ENCODE peak calls at places on chromosomes 16 and 17, in seven cellular contexts. One of them, this sample, is unnamed.

GRCh38 chr17:83193336-83194188 is 114.2 kb downstream of the METRNL start:
- DNase-seq in cardiac muscle cell: no peak
- DNase-seq in AG04450: no peak
- DNase-seq in dorsolateral prefrontal cortex: no peak
- DNase-seq in GM12865: no peak
- DNase-seq in esophagus squamous epithelium: no peak
- DNase-seq in mucosa of descending colon: peak; percentile 53
- DNase-seq in this sample: peak; percentile 22

GRCh38 chr17:81565231-81565630 is 13.1 kb upstream of the FAAP100 start:
- DNase-seq in cardiac muscle cell: no peak
- DNase-seq in AG04450: no peak
- DNase-seq in dorsolateral prefrontal cortex: no peak
- DNase-seq in GM12865: no peak
- DNase-seq in esophagus squamous epithelium: no peak
- DNase-seq in mucosa of descending colon: no peak
- DNase-seq in this sample: no peak

GRCh38 chr17:57369509-57369945 is 113.2 kb downstream of the MSI2 start:
- DNase-seq in cardiac muscle cell: no peak
- DNase-seq in AG04450: no peak
- DNase-seq in dorsolateral prefrontal cortex: no peak
- DNase-seq in GM12865: peak; percentile 55
- DNase-seq in esophagus squamous epithelium: no peak
- DNase-seq in mucosa of descending colon: no peak
- DNase-seq in this sample: peak; percentile 26

GRCh38 chr17:71850792-71851191 is 270.0 kb upstream of the SOX9 start:
- DNase-seq in cardiac muscle cell: no peak
- DNase-seq in AG04450: no peak
- DNase-seq in dorsolateral prefrontal cortex: no peak
- DNase-seq in GM12865: peak; percentile 67
- DNase-seq in esophagus squamous epithelium: no peak
- DNase-seq in mucosa of descending colon: no peak
- DNase-seq in this sample: no peak

GRCh38 chr16:69029121-69029520 is 76.3 kb upstream of the HAS3 start:
- DNase-seq in cardiac muscle cell: no peak
- DNase-seq in AG04450: no peak
- DNase-seq in dorsolateral prefrontal cortex: no peak
- DNase-seq in GM12865: no peak
- DNase-seq in esophagus squamous epithelium: no peak
- DNase-seq in mucosa of descending colon: no peak
- DNase-seq in this sample: no peak

GRCh38 chr16:84032458-84033178 is 10.0 kb downstream of the SLC38A8 start:
- DNase-seq in cardiac muscle cell: no peak
- DNase-seq in AG04450: no peak
- DNase-seq in dorsolateral prefrontal cortex: no peak
- DNase-seq in GM12865: no peak
- DNase-seq in esophagus squamous epithelium: no peak
- DNase-seq in mucosa of descending colon: no peak
- DNase-seq in this sample: no peak

GRCh38 chr17:65630502-65630901 is 69.1 kb upstream of the AXIN2 start:
- DNase-seq in cardiac muscle cell: no peak
- DNase-seq in AG04450: no peak
- DNase-seq in dorsolateral prefrontal cortex: no peak
- DNase-seq in GM12865: no peak
- DNase-seq in esophagus squamous epithelium: no peak
- DNase-seq in mucosa of descending colon: no peak
- DNase-seq in this sample: no peak

GRCh38 chr17:65698381-65699061 is 137.1 kb upstream of the AXIN2 start:
- DNase-seq in cardiac muscle cell: peak; percentile 54
- DNase-seq in AG04450: peak; percentile 34
- DNase-seq in dorsolateral prefrontal cortex: no peak
- DNase-seq in GM12865: no peak
- DNase-seq in esophagus squamous epithelium: no peak
- DNase-seq in mucosa of descending colon: no peak
- DNase-seq in this sample: peak; percentile 85

GRCh38 chr16:73048292-73049050 is 543 bp upstream of the ZFHX3 start:
- DNase-seq in cardiac muscle cell: peak; percentile 62
- DNase-seq in AG04450: no peak
- DNase-seq in dorsolateral prefrontal cortex: no peak
- DNase-seq in GM12865: no peak
- DNase-seq in esophagus squamous epithelium: no peak
- DNase-seq in mucosa of descending colon: peak; percentile 78
- DNase-seq in this sample: no peak

GRCh38 chr16:1784977-1785845 is 2.5 kb downstream of the NUBP2 start:
- DNase-seq in cardiac muscle cell: no peak
- DNase-seq in AG04450: no peak
- DNase-seq in dorsolateral prefrontal cortex: peak; percentile 3
- DNase-seq in GM12865: no peak
- DNase-seq in esophagus squamous epithelium: no peak
- DNase-seq in mucosa of descending colon: no peak
- DNase-seq in this sample: no peak

GRCh38 chr17:74051348-74051747 is 152.1 kb upstream of the RPL38 start:
- DNase-seq in cardiac muscle cell: no peak
- DNase-seq in AG04450: no peak
- DNase-seq in dorsolateral prefrontal cortex: no peak
- DNase-seq in GM12865: no peak
- DNase-seq in esophagus squamous epithelium: no peak
- DNase-seq in mucosa of descending colon: no peak
- DNase-seq in this sample: no peak

GRCh38 chr17:82120148-82120547 is 22.1 kb upstream of the FASN start:
- DNase-seq in cardiac muscle cell: no peak
- DNase-seq in AG04450: no peak
- DNase-seq in dorsolateral prefrontal cortex: no peak
- DNase-seq in GM12865: no peak
- DNase-seq in esophagus squamous epithelium: no peak
- DNase-seq in mucosa of descending colon: no peak
- DNase-seq in this sample: peak; percentile 37

GRCh38 chr17:42937712-42938596 is 26.3 kb downstream of the AARSD1 start:
- DNase-seq in cardiac muscle cell: peak; percentile 73
- DNase-seq in AG04450: no peak
- DNase-seq in dorsolateral prefrontal cortex: peak; percentile 6
- DNase-seq in GM12865: peak; percentile 64
- DNase-seq in esophagus squamous epithelium: no peak
- DNase-seq in mucosa of descending colon: no peak
- DNase-seq in this sample: peak; percentile 63

GRCh38 chr16:49660647-49661046 is 195.3 kb downstream of the ZNF423 start:
- DNase-seq in cardiac muscle cell: no peak
- DNase-seq in AG04450: no peak
- DNase-seq in dorsolateral prefrontal cortex: no peak
- DNase-seq in GM12865: no peak
- DNase-seq in esophagus squamous epithelium: no peak
- DNase-seq in mucosa of descending colon: no peak
- DNase-seq in this sample: no peak

GRCh38 chr17:299546-299945 is 53.1 kb downstream of the RPH3AL start:
- DNase-seq in cardiac muscle cell: no peak
- DNase-seq in AG04450: no peak
- DNase-seq in dorsolateral prefrontal cortex: peak; percentile 53
- DNase-seq in GM12865: no peak
- DNase-seq in esophagus squamous epithelium: no peak
- DNase-seq in mucosa of descending colon: peak; percentile 29
- DNase-seq in this sample: no peak
- TF ChIP-seq CTCF in cardiac muscle cell: no peak
- TF ChIP-seq CTCF in AG04450: no peak
- TF ChIP-seq CTCF in dorsolateral prefrontal cortex: no peak
- TF ChIP-seq CTCF in GM12865: no peak
- TF ChIP-seq CTCF in esophagus squamous epithelium: no peak
- TF ChIP-seq CTCF in mucosa of descending colon: no peak
- TF ChIP-seq CTCF in this sample: no peak

DNA sequence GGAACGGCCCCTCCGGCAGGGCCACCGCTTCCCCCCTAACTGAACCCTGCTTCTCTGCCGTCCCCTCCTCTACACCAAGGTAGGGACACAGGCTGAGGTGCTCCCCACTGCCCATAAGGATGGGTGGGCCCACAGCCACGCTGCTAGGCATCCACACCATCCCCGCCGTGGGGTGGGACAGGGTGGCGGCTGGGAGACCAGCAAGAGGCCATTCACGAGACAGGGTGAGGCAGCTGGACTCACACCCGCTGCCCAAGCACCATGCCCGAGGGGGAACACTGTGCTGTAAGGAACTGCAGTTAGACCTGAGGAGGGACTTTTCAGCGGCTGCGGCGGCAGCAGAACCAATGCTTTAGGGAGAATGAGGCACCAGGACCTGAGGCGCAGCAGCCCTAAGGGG is 47.5 kb upstream of the RRN3 start:
- DNase-seq in cardiac muscle cell: no peak
- DNase-seq in AG04450: no peak
- DNase-seq in dorsolateral prefrontal cortex: no peak
- DNase-seq in GM12865: no peak
- DNase-seq in esophagus squamous epithelium: no peak
- DNase-seq in mucosa of descending colon: no peak
- DNase-seq in this sample: no peak
- H3K4me3 ChIP-seq in cardiac muscle cell: no peak overlapping the region
- H3K4me3 ChIP-seq in AG04450: no peak overlapping the region
- H3K4me3 ChIP-seq in dorsolateral prefrontal cortex: no peak overlapping the region
- H3K4me3 ChIP-seq in GM12865: no peak overlapping the region
- H3K4me3 ChIP-seq in esophagus squamous epithelium: peak overlapping the region; percentile 17
- H3K4me3 ChIP-seq in mucosa of descending colon: no peak overlapping the region
- H3K4me3 ChIP-seq in this sample: no peak overlapping the region

GRCh38 chr17:48830840-48831548 is at the start of gene CALCOCO2:
- DNase-seq in cardiac muscle cell: peak; percentile 97
- DNase-seq in AG04450: peak; percentile 65
- DNase-seq in dorsolateral prefrontal cortex: peak; percentile 94
- DNase-seq in GM12865: peak; percentile 97
- DNase-seq in esophagus squamous epithelium: peak; percentile 77
- DNase-seq in mucosa of descending colon: peak; percentile 96
- DNase-seq in this sample: peak; percentile 93
- TF ChIP-seq CTCF in cardiac muscle cell: no peak
- TF ChIP-seq CTCF in AG04450: no peak
- TF ChIP-seq CTCF in dorsolateral prefrontal cortex: peak; percentile 20
- TF ChIP-seq CTCF in GM12865: no peak
- TF ChIP-seq CTCF in esophagus squamous epithelium: no peak
- TF ChIP-seq CTCF in mucosa of descending colon: no peak
- TF ChIP-seq CTCF in this sample: no peak

GRCh38 chr16:48614759-48615158 is 4.8 kb upstream of the N4BP1 start:
- DNase-seq in cardiac muscle cell: no peak
- DNase-seq in AG04450: no peak
- DNase-seq in dorsolateral prefrontal cortex: no peak
- DNase-seq in GM12865: no peak
- DNase-seq in esophagus squamous epithelium: no peak
- DNase-seq in mucosa of descending colon: no peak
- DNase-seq in this sample: no peak

GRCh38 chr16:48609453-48610023 is 442 bp downstream of the N4BP1 start:
- DNase-seq in cardiac muscle cell: peak; percentile 80
- DNase-seq in AG04450: no peak
- DNase-seq in dorsolateral prefrontal cortex: peak; percentile 57
- DNase-seq in GM12865: peak; percentile 69
- DNase-seq in esophagus squamous epithelium: no peak
- DNase-seq in mucosa of descending colon: peak; percentile 80
- DNase-seq in this sample: peak; percentile 50

GRCh38 chr16:48613061-48613957 is 3.3 kb upstream of the N4BP1 start:
- DNase-seq in cardiac muscle cell: no peak
- DNase-seq in AG04450: peak; percentile 72
- DNase-seq in dorsolateral prefrontal cortex: no peak
- DNase-seq in GM12865: peak; percentile 85
- DNase-seq in esophagus squamous epithelium: no peak
- DNase-seq in mucosa of descending colon: no peak
- DNase-seq in this sample: no peak

GRCh38 chr16:48611329-48612137 is 1.6 kb upstream of the N4BP1 start:
- DNase-seq in cardiac muscle cell: no peak
- DNase-seq in AG04450: no peak
- DNase-seq in dorsolateral prefrontal cortex: no peak
- DNase-seq in GM12865: peak; percentile 83
- DNase-seq in esophagus squamous epithelium: no peak
- DNase-seq in mucosa of descending colon: peak; percentile 84
- DNase-seq in this sample: no peak

DNA sequence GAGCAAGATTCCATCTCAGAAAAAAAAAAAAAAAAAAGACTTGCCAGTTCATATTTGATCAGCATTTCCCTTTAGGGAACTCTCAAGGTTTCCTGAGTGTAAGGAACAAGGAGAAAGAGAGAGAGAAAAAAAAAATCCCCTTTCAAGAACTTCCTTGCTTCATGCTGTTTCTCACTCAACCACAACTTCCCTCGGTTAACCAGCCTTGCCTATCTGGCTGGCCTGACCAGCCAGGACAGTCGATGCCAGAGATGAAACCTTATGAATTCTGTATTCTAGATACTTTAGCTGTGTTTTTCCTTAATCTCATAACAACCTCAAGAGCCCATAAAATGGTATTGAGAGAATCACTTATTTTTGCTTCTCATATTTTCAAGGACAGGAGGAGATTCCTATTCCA is 2.6 kb upstream of the N4BP1 start:
- DNase-seq in cardiac muscle cell: no peak
- DNase-seq in AG04450: no peak
- DNase-seq in dorsolateral prefrontal cortex: no peak
- DNase-seq in GM12865: peak; percentile 38
- DNase-seq in esophagus squamous epithelium: no peak
- DNase-seq in mucosa of descending colon: no peak
- DNase-seq in this sample: no peak
- H3K4me3 ChIP-seq in cardiac muscle cell: no peak overlapping the region
- H3K4me3 ChIP-seq in AG04450: no peak overlapping the region
- H3K4me3 ChIP-seq in dorsolateral prefrontal cortex: no peak overlapping the region
- H3K4me3 ChIP-seq in GM12865: peak overlapping the region; percentile 31
- H3K4me3 ChIP-seq in esophagus squamous epithelium: no peak overlapping the region
- H3K4me3 ChIP-seq in mucosa of descending colon: no peak overlapping the region
- H3K4me3 ChIP-seq in this sample: no peak overlapping the region

DNA sequence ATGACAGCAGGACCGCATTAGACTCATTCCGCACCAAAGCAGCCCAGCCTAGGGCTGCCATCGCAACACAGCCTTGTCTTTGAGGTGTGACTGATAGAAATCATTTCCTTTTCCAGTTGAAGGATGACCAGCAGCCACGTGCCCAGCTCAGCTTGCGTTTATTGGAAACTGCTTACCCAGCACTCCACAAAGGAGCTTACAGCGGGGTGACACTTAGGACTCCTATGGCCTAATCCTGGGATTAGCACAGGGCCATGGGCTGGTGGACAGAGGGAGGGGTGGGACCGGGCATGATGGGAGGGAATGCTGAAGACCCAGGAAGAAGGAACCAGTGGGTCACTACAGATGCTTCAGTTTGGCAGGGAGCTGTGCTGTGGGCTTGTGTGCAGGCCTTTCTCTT is 7.5 kb downstream of the RCVRN start:
- DNase-seq in cardiac muscle cell: no peak
- DNase-seq in AG04450: no peak
- DNase-seq in dorsolateral prefrontal cortex: no peak
- DNase-seq in GM12865: no peak
- DNase-seq in esophagus squamous epithelium: no peak
- DNase-seq in mucosa of descending colon: no peak
- DNase-seq in this sample: no peak
- TF ChIP-seq CTCF in cardiac muscle cell: no peak
- TF ChIP-seq CTCF in AG04450: no peak
- TF ChIP-seq CTCF in dorsolateral prefrontal cortex: no peak
- TF ChIP-seq CTCF in GM12865: no peak
- TF ChIP-seq CTCF in esophagus squamous epithelium: no peak
- TF ChIP-seq CTCF in mucosa of descending colon: no peak
- TF ChIP-seq CTCF in this sample: no peak

DNA sequence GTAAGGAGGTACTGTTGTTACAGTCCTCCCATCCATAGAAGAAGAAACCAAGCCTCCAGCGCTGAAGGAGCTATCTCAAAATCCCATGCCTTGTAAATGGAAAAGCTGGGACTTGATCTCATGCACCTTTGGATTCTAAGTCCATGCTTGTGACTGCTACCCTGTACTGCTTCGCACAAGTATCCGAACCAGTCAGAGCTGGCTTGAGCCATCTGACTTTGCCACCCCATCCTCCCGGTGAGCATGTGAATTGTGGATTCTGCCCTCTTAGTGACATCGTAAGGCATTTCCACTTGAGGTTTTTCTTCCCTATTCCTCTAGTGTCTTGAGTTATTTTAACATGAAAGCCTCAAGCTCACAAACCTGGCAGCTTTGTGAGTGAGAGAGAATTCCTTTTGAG is 15.3 kb downstream of the MYOCD start:
- DNase-seq in cardiac muscle cell: no peak
- DNase-seq in AG04450: no peak
- DNase-seq in dorsolateral prefrontal cortex: no peak
- DNase-seq in GM12865: no peak
- DNase-seq in esophagus squamous epithelium: no peak
- DNase-seq in mucosa of descending colon: no peak
- DNase-seq in this sample: no peak
- H3K4me3 ChIP-seq in cardiac muscle cell: no peak overlapping the region
- H3K4me3 ChIP-seq in AG04450: peak overlapping the region; percentile 36
- H3K4me3 ChIP-seq in dorsolateral prefrontal cortex: no peak overlapping the region
- H3K4me3 ChIP-seq in GM12865: no peak overlapping the region
- H3K4me3 ChIP-seq in esophagus squamous epithelium: no peak overlapping the region
- H3K4me3 ChIP-seq in mucosa of descending colon: no peak overlapping the region
- H3K4me3 ChIP-seq in this sample: no peak overlapping the region

This sample was measured in astrocyte of the spinal cord.